ENCODE peak calls at places on chromosome 20, in four cellular contexts. D is astrocyte, W is GM12878, E is GM23248. U is an unnamed sample.

GRCh38 chr20:32387262-32387661 is 29.1 kb downstream of the ASXL1 start:
- DNase-seq in W (no peak), E (peak), D (peak), U (no peak)

GRCh38 chr20:33667245-33668086 is 723 bp downstream of the ACTL10 start:
- DNase-seq in D (no peak), W (no peak), E (no peak), U (no peak)

GRCh38 chr20:14963262-14963663 is 625.9 kb upstream of the FLRT3 start:
- DNase-seq in E (peak), D (peak), W (no peak), U (no peak)

GRCh38 chr20:57387945-57388351 is 3.2 kb upstream of the RBM38 start:
- DNase-seq in D (no peak), E (no peak), W (no peak), U (no peak)

GRCh38 chr20:50128520-50128905 is 15.6 kb upstream of the UBE2V1 start:
- DNase-seq in W (no peak), D (no peak), E (no peak), U (no peak)

GRCh38 chr20:17525650-17526049 is 5.5 kb downstream of the BFSP1 start:
- DNase-seq in E (no peak), W (no peak), D (peak), U (no peak)

GRCh38 chr20:3648941-3649340 is 14.3 kb downstream of the GFRA4 start:
- DNase-seq in W (no peak), D (no peak), E (no peak), U (no peak)

GRCh38 chr20:33433465-33433864 is 10.1 kb downstream of the SNTA1 start:
- DNase-seq in E (peak), W (no peak), D (no peak), U (no peak)

GRCh38 chr20:64140421-64140820 is 23.8 kb upstream of the MYT1 start:
- DNase-seq in W (no peak), D (no peak), E (no peak), U (no peak)

GRCh38 chr20:50467618-50468373 is 42.4 kb upstream of the PTPN1 start:
- DNase-seq in D (peak), W (no peak), E (peak), U (no peak)

GRCh38 chr20:1324598-1325172 is 4.3 kb downstream of the SDCBP2 start:
- DNase-seq in E (peak), W (no peak), D (peak), U (peak)

GRCh38 chr20:8218861-8219260 is 86.8 kb downstream of the PLCB1 start:
- DNase-seq in W (no peak), D (peak), E (peak), U (peak)

GRCh38 chr20:57387463-57387862 is 3.7 kb upstream of the RBM38 start:
- DNase-seq in D (no peak), E (no peak), W (no peak), U (no peak)

GRCh38 chr20:25470045-25470444 is 62.6 kb downstream of the GINS1 start:
- DNase-seq in D (peak), E (peak), W (peak), U (no peak)

GRCh38 chr20:25532015-25532751 is 53.1 kb downstream of the NINL start:
- DNase-seq in E (no peak), W (no peak), D (no peak), U (no peak)

GRCh38 chr20:62356143-62356947 is 10.8 kb downstream of the LAMA5 start:
- DNase-seq in W (no peak), D (no peak), E (no peak), U (no peak)

GRCh38 chr20:58073945-58074920 is 154.2 kb downstream of the ANKRD60 start:
- DNase-seq in W (no peak), E (peak), D (peak), U (no peak)

GRCh38 chr20:44070139-44070900 is 116.7 kb downstream of the JPH2 start:
- DNase-seq in W (no peak), E (no peak), D (no peak), U (no peak)

GRCh38 chr20:48928832-48929725 is 7.6 kb downstream of the ARFGEF2 start:
- DNase-seq in W (no peak), E (peak), D (peak), U (no peak)
- H3K27ac ChIP-seq in W (no peak), E (peak), D (peak), U (peak)

GRCh38 chr20:19932170-19932667 is 84.9 kb upstream of the NAA20 start:
- DNase-seq in E (peak), W (no peak), D (peak), U (peak)
- H3K27ac ChIP-seq in E (peak), W (no peak), D (peak), U (peak)

GRCh38 chr20:53834044-53834442 is 236.4 kb downstream of the BCAS1 start:
- DNase-seq in W (no peak), E (no peak), D (peak), U (no peak)
- H3K27ac ChIP-seq in W (peak), E (no peak), D (no peak), U (no peak)

GRCh38 chr20:5172167-5172586 is 45.4 kb downstream of the CDS2 start:
- DNase-seq in W (peak), D (no peak), E (no peak), U (no peak)
- H3K27ac ChIP-seq in W (peak), D (no peak), E (no peak), U (no peak)

GRCh38 chr20:37382539-37383120 is 36.7 kb downstream of the SRC start:
- DNase-seq in D (no peak), W (no peak), E (no peak), U (no peak)

GRCh38 chr20:37381621-37382538 is 35.9 kb downstream of the SRC start:
- DNase-seq in W (no peak), D (no peak), E (no peak), U (no peak)

GRCh38 chr20:37384683-37385174 is 38.8 kb downstream of the SRC start:
- DNase-seq in E (peak), W (no peak), D (no peak), U (no peak)

GRCh38 chr20:37385176-37385575 is 39.2 kb downstream of the SRC start:
- DNase-seq in W (no peak), E (no peak), D (no peak), U (no peak)

GRCh38 chr20:37383229-37383989 is 37.5 kb downstream of the SRC start:
- DNase-seq in E (peak), W (no peak), D (peak), U (no peak)
- H3K27ac ChIP-seq in E (peak), W (peak), D (no peak), U (no peak)

DNA sequence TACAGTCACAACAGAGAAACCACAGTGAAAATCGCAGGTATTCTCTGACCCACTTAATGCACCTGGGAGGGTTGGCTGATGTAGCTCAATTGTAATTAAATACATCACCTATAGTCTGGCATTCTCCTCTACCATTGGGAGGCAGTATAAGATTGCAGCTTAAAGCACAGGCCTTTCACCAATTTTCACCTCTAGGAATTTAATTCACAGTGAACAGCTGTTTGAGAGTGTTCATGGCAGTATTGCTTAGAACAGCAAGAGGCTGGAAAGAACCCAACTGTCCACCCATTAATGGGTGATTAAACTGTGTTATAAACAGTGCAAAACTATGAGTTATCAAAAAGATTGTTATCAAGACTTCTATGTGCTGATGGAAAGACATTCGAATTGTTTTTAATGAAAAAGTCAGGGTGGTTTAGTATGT is 2.0 kb downstream of the EDEM2 start:
- DNase-seq in D (peak), W (peak), E (peak), U (peak)
- H3K27ac ChIP-seq in D (no peak), W (peak), E (no peak), U (no peak)

GRCh38 chr20:46342451-46343357 is 34.4 kb upstream of the CDH22 start:
- DNase-seq in E (no peak), D (no peak), W (no peak), U (no peak)

GRCh38 chr20:46341374-46342044 is 33.2 kb upstream of the CDH22 start:
- DNase-seq in W (no peak), D (no peak), E (no peak), U (no peak)

GRCh38 chr20:46344488-46345162 is 36.3 kb upstream of the CDH22 start:
- DNase-seq in W (no peak), D (no peak), E (no peak), U (no peak)

GRCh38 chr20:46342045-46342378 is 33.7 kb upstream of the CDH22 start:
- DNase-seq in E (no peak), W (no peak), D (no peak), U (no peak)

DNA sequence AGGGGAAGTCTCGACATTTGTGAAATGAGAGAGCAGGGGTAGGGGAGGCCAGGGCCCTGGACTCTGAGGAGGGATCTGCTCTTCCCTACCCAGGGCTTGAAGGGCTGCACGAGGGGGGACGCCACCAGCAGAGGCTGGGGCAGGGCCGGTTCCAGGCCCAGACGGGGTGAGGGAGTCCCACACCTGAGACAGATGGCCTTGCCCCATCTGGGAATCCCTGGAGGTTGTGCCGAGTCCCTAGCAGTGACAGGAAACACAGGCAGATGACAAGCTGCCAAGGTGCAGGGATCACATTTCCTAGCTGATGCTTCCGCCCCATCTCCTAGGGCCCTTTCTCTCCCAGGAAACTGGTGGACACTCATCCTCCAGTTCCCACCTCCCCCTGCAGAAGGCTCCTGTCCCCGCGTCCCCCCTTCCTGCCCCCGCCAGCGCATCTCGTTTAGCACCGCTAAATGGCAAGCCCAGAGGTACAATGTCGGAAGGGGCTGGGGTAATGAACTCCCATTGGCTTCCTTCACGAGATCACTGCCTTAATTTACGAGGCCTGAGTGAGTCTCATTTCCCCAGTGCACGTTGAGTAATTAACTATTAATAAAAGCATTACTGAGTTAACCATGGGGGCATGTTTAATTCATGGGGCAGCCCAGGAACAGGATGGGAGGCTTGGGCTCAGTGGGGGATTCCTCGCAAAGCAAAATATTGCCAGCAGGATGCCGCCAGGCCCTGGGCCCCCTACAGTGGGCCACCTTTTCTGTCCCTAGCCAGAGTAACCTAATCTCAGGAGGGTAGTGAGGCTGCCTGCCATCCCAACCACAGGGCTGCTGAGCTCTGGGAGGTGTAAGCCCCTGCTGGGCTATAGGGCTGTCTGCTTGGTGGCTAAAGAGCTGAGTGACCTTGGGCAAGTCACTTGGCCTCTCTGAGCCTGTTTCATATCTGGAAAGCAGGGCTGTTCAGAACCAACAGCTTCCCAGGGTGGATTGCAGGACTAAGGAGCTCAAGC is 35.4 kb upstream of the CDH22 start:
- DNase-seq in D (no peak), E (no peak), W (no peak), U (no peak)
- H3K27ac ChIP-seq in D (no peak), E (no peak), W (no peak), U (no peak)

DNA sequence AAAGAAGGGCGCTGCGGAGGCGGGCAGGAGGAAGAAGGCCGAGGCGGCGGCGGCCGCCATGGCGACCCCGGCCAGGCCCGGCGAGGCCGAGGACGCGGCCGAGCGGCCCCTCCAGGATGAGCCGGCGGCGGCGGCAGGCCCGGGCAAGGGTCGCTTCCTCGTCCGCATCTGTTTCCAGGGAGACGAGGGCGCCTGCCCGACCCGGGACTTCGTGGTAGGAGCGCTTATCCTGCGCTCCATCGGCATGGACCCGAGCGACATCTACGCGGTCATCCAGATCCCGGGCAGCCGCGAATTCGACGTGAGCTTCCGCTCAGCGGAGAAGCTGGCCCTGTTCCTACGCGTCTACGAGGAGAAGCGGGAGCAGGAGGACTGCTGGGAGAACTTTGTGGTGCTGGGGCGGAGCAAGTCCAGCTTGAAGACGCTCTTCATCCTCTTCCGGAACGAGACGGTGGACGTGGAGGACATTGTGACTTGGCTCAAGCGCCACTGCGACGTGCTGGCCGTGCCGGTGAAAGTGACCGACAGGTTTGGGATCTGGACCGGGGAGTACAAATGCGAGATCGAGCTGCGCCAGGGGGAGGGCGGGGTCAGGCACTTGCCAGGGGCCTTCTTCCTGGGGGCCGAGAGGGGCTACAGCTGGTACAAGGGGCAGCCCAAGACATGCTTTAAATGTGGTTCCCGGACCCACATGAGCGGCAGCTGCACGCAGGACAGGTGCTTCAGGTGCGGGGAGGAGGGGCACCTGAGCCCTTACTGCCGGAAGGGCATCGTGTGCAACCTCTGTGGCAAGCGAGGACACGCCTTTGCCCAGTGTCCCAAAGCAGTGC is 770 bp downstream of the ZCCHC3 start:
- DNase-seq in W (no peak), D (peak), E (peak), U (no peak)
- H3K27ac ChIP-seq in W (peak), D (peak), E (peak), U (peak)

GRCh38 chr20:38032585-38033329 is 499 bp downstream of the TTI1 start:
- DNase-seq in W (no peak), E (peak), D (peak), U (no peak)

GRCh38 chr20:38031957-38032356 is 1.3 kb downstream of the TTI1 start:
- DNase-seq in W (no peak), E (no peak), D (no peak), U (no peak)

GRCh38 chr20:38033330-38034107 is at the start of the genes RPRD1B and TTI1:
- DNase-seq in E (peak), D (peak), W (peak), U (peak)

GRCh38 chr20:38034108-38034649 is 633 bp downstream of the RPRD1B start:
- DNase-seq in D (no peak), E (peak), W (no peak), U (no peak)

DNA sequence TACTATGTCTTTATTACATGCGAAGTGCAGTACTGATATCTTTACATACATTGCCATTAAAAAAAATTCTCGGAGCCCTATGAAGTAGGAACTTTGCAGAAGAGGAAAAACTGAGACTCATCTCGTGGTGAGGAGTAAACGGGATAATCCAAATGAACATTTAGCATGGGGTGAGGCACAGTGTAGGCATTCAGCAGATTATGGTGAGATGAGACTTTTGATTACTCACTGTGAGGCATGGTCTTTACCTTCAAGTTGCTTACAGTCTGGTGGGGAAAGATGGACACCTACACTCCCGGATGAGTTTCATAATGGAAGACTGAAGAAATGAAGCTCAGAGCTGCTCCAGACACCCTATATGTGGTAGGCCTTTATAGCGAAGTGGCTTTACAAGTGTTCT is 1.4 kb downstream of the RPRD1B start:
- DNase-seq in W (no peak), E (peak), D (peak), U (no peak)
- H3K27ac ChIP-seq in W (no peak), E (peak), D (no peak), U (no peak)

GRCh38 chr20:51712501-51713212 is 55.5 kb downstream of the ATP9A start:
- DNase-seq in W (no peak), E (peak), D (peak), U (no peak)

GRCh38 chr20:51711426-51711825 is 56.8 kb downstream of the ATP9A start:
- DNase-seq in E (no peak), D (no peak), W (no peak), U (no peak)

GRCh38 chr20:51713213-51713598 is 55.0 kb downstream of the ATP9A start:
- DNase-seq in W (no peak), D (no peak), E (no peak), U (no peak)

GRCh38 chr20:51715873-51716215 is 52.3 kb downstream of the ATP9A start:
- DNase-seq in D (no peak), W (no peak), E (no peak), U (no peak)

DNA sequence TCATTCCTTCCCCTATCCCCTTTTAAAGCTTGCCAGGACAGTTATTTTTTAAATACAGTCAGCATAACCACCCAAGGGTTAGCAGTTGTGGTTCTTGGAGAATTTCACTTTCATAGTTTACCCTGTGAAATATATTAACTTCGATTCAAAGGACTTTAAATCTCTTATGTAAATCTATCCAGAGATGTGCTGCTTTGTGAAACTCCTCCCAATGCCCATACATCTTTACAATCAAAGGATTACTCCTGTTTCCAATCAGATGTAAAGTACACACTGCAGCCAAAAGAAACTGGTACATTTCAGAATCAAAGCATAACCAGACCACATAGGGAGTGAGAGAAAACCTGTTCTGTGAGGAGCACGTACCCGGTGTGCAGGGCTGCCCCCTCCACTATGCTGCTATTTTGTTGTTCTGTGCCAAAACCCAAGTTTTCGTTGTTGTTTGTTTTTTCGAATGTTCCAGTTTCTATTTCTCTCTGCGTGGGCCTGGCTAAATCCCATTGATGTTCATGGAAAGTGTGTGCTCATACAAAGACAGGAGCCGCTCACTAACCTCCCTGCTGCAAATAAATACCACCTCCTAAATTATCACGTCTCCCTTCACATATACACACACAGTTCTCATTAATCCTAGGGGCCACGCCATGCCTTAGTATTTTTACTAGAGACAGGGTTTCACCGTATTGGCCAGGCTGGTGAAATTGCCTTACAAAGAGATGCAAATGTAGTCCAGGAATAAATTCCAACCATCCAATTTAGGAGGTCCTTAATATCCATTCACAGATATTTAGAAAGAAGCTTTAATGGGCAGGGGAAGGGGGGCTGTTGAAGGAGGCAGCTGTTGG is 52.9 kb downstream of the ATP9A start:
- DNase-seq in E (no peak), D (no peak), W (no peak), U (no peak)
- H3K27ac ChIP-seq in E (no peak), D (no peak), W (no peak), U (no peak)

U was measured in AG04450.